ENCODE peak calls at places on chromosomes 12 and 14, in six cellular contexts. V, U, Y, X, J and T are unnamed samples.

GRCh38 chr12:109130755-109131521 is 14.6 kb downstream of the ACACB start:
- DNase-seq in Y (no peak), J (no peak), X (no peak), V (no peak), U (no peak), T (no peak)

GRCh38 chr12:124551268-124552144 is 15.9 kb downstream of the NCOR2 start:
- DNase-seq in U (no peak), V (no peak), X (no peak), Y (no peak), J (no peak), T (no peak)

GRCh38 chr12:532908-533565 is 73.3 kb downstream of the B4GALNT3 start:
- DNase-seq in J (no peak), U (no peak), X (no peak), Y (no peak), V (no peak), T (no peak)

GRCh38 chr12:107458163-107458562 is 227.4 kb upstream of the PWP1 start:
- DNase-seq in Y (no peak), J (no peak), V (no peak), X (no peak), U (no peak), T (no peak)

GRCh38 chr14:91884664-91885063 is 17.3 kb upstream of the TC2N start:
- DNase-seq in X (no peak), Y (no peak), V (no peak), U (no peak), J (no peak), T (no peak)

GRCh38 chr12:1592444-1593231 is 1.7 kb downstream of the FBXL14 start:
- DNase-seq in J (peak), V (peak), U (no peak), X (no peak), Y (no peak), T (peak)

GRCh38 chr12:1800646-1801284 is 19.6 kb upstream of the LRTM2 start:
- DNase-seq in X (peak), V (no peak), Y (no peak), U (no peak), J (peak), T (peak)

GRCh38 chr12:47458273-47458672 is 247.6 kb downstream of the RPAP3 start:
- DNase-seq in Y (no peak), U (no peak), X (peak), J (no peak), V (no peak), T (no peak)

GRCh38 chr12:65672441-65672840 is 151.8 kb upstream of the HMGA2 start:
- DNase-seq in X (no peak), V (no peak), J (no peak), U (no peak), Y (no peak), T (no peak)

GRCh38 chr14:61385002-61385685 is 63.8 kb downstream of the PRKCH start:
- DNase-seq in Y (no peak), V (no peak), U (no peak), J (no peak), X (no peak), T (no peak)

GRCh38 chr14:61379639-61380184 is 58.3 kb downstream of the PRKCH start:
- DNase-seq in V (no peak), J (no peak), X (no peak), Y (no peak), U (no peak), T (no peak)

GRCh38 chr14:61382842-61383241 is 61.5 kb downstream of the PRKCH start:
- DNase-seq in J (no peak), U (no peak), X (no peak), V (no peak), Y (no peak), T (no peak)

GRCh38 chr14:61380984-61381383 is 59.6 kb downstream of the PRKCH start:
- DNase-seq in J (no peak), Y (no peak), V (no peak), U (no peak), X (peak), T (no peak)

GRCh38 chr14:61381589-61381988 is 60.2 kb downstream of the PRKCH start:
- DNase-seq in X (no peak), V (no peak), J (no peak), U (no peak), Y (no peak), T (no peak)
- TF ChIP-seq TAF1 in X (no peak), V (no peak), J (no peak), U (no peak), Y (no peak), T (no peak)

GRCh38 chr12:120798696-120799095 is 73.1 kb downstream of the ACADS start:
- DNase-seq in J (no peak), U (no peak), X (no peak), Y (peak), V (no peak), T (no peak)
- TF ChIP-seq POLR2A in J (no peak), U (no peak), X (no peak), Y (no peak), V (no peak), T (no peak)

GRCh38 chr12:88896958-88897357 is 316.7 kb upstream of the KITLG start:
- DNase-seq in X (no peak), J (no peak), Y (no peak), U (no peak), V (no peak), T (no peak)

GRCh38 chr12:88903333-88903732 is 323.1 kb upstream of the KITLG start:
- DNase-seq in X (no peak), U (no peak), J (no peak), Y (no peak), V (no peak), T (no peak)

GRCh38 chr12:88895634-88896033 is 315.4 kb upstream of the KITLG start:
- DNase-seq in U (no peak), V (no peak), X (no peak), J (no peak), Y (no peak), T (no peak)

GRCh38 chr12:88893801-88894200 is 313.5 kb upstream of the KITLG start:
- DNase-seq in V (no peak), Y (no peak), X (no peak), U (no peak), J (no peak), T (no peak)

GRCh38 chr12:88897723-88898122 is 317.5 kb upstream of the KITLG start:
- DNase-seq in U (no peak), X (no peak), Y (no peak), J (no peak), V (no peak), T (no peak)
- TF ChIP-seq POLR2AphosphoS5 in U (no peak), X (no peak), Y (no peak), J (no peak), V (no peak), T (no peak)

DNA sequence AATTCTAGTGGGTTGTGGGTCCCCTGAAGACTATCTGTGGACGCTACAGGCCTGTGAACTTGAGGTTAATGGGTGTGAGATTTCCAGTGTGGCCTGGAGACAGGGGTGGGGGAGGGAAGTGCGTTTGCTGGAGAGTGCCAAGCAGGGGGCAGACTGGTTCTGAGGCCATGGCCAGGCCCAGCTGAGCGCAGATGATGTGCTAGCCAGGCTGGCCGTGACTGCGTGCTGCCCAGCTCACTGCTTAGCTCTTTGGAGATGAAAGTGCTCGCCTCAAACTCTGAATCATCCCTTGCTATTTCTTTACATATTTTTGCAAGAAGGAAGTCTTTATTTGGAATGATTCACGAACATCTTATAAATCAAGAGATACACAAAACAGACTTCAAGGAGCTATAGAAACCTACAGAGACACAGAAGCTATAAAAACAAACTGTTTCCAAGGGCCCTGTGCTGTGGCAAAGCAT is 75.3 kb upstream of the PLEKHG3 start:
- DNase-seq in J (no peak), U (no peak), X (no peak), Y (no peak), V (no peak), T (no peak)
- TF ChIP-seq TAF1 in J (no peak), U (no peak), X (no peak), Y (no peak), V (no peak), T (no peak)

DNA sequence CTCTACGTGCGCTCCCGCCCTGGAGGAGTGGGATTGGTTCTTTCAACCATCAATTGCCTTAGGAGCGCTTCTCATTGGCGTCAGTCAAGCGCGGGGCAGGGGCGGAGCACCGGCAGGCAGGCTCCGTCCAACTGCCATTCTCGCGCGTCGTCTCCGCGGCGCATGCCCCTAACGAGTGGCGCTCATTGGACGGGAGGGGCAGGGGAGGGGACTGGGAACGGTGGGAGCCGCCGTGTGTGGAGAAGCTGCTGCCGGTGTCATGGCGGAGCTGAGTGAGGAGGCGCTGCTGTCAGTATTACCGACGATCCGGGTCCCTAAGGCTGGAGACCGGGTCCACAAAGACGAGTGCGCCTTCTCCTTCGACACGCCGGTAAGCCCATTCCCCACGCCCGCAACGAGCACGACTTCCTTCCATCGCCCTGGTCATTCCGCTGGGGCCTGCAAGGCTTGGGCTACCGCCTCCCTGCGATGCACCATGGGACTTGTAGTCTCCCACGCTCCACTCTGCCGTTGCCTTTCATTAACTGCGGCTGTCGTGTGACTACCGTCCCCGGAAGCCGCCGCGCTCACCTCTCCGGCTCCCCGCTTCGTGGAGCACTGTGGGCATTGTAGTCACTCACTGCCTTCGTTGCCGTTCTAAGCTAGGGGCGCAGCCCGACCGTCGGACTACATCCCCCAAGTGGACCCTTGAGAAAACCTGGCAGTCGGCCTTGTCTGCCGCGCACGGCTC is at the start of gene USP5:
- DNase-seq in X (peak), V (peak), Y (peak), J (peak), U (peak), T (peak)
- TF ChIP-seq POLR2A in X (peak), V (peak), Y (peak), J (no peak), U (peak), T (peak)